ENCODE peak calls at places on chromosomes 4 and X, in four cellular contexts. Y is HL-60, H is spleen, G is HCT116. C is an unnamed sample.

GRCh38 chrX:66680451-66680850 is 41.6 kb upstream of the EDA2R start:
- DNase-seq in Y (no peak), H (no peak), G (no peak), C (no peak)

GRCh38 chr4:111959202-111959601 is 186.1 kb upstream of the FAM241A start:
- DNase-seq in Y (peak), H (no peak), G (peak), C (no peak)

GRCh38 chr4:7206385-7206784 is 14.0 kb downstream of the SORCS2 start:
- DNase-seq in Y (no peak), H (no peak), G (no peak), C (no peak)

GRCh38 chr4:19214591-19214990 is 1037.1 kb upstream of the SLIT2 start:
- DNase-seq in Y (no peak), H (no peak), G (no peak), C (no peak)

GRCh38 chr4:79087091-79087490 is 147.9 kb upstream of the PAQR3 start:
- DNase-seq in Y (no peak), H (no peak), G (no peak), C (no peak)

GRCh38 chrX:17226736-17227135 is 148.3 kb upstream of the NHS start:
- DNase-seq in Y (no peak), H (no peak), G (no peak), C (no peak)

GRCh38 chrX:38717871-38718270 is 83.4 kb upstream of the MID1IP1 start:
- DNase-seq in Y (peak), H (no peak), G (peak), C (no peak)

GRCh38 chr4:33494150-33494549 is 2750.2 kb downstream of the ARAP2 start:
- DNase-seq in Y (no peak), H (no peak), G (no peak), C (no peak)

GRCh38 chr4:9971711-9972110 is 49.6 kb downstream of the SLC2A9 start:
- DNase-seq in Y (no peak), H (no peak), G (no peak), C (no peak)

GRCh38 chr4:155972098-155972497 is 18.4 kb upstream of the CTSO start:
- DNase-seq in Y (no peak), H (no peak), G (peak), C (no peak)

GRCh38 chrX:40207626-40208025 is 109.9 kb upstream of the BCOR start:
- DNase-seq in Y (peak), H (no peak), G (no peak), C (no peak)

GRCh38 chr4:164320847-164321246 is 433.1 kb upstream of the SMIM31 start:
- DNase-seq in Y (no peak), H (no peak), G (no peak), C (no peak)

GRCh38 chr4:16505726-16506125 is 279.5 kb upstream of the TAPT1 start:
- DNase-seq in Y (no peak), H (no peak), G (no peak), C (no peak)

GRCh38 chr4:102440498-102440897 is 60.7 kb upstream of the NFKB1 start:
- DNase-seq in Y (no peak), H (no peak), G (no peak), C (no peak)

GRCh38 chr4:141797966-141798365 is 161.6 kb downstream of the IL15 start:
- DNase-seq in Y (no peak), H (no peak), G (no peak), C (no peak)

GRCh38 chr4:59537231-59537886 is 1662.8 kb upstream of the ADGRL3 start:
- DNase-seq in Y (no peak), H (no peak), G (no peak), C (no peak)

GRCh38 chr4:40227284-40227683 is 30.5 kb downstream of the RHOH start:
- DNase-seq in Y (no peak), H (no peak), G (no peak), C (no peak)

GRCh38 chrX:43731086-43731485 is 75.0 kb downstream of the MAOA start:
- DNase-seq in Y (no peak), H (no peak), G (no peak), C (no peak)

GRCh38 chr4:123396294-123397275 is at the start of gene SPRY1:
- DNase-seq in Y (peak), H (peak), G (peak), C (peak)

GRCh38 chr4:42152507-42153504 is at the start of gene BEND4:
- DNase-seq in Y (no peak), H (no peak), G (no peak), C (peak)

GRCh38 chr4:162164881-162165528 is 1.2 kb upstream of the FSTL5 start:
- DNase-seq in Y (no peak), H (no peak), G (no peak), C (no peak)

GRCh38 chrX:48475295-48475694 is 704 bp upstream of the FTSJ1 start:
- DNase-seq in Y (no peak), H (no peak), G (no peak), C (no peak)

GRCh38 chr4:166153539-166153938 is 280.5 kb downstream of the TLL1 start:
- DNase-seq in Y (no peak), H (no peak), G (no peak), C (no peak)

GRCh38 chrX:12162420-12162819 is 24.1 kb downstream of the FRMPD4 start:
- DNase-seq in Y (no peak), H (no peak), G (no peak), C (no peak)

GRCh38 chr4:79064806-79065205 is 125.6 kb upstream of the PAQR3 start:
- DNase-seq in Y (no peak), H (no peak), G (no peak), C (no peak)

GRCh38 chr4:1216869-1217294 is 32.0 kb downstream of the CTBP1 start:
- DNase-seq in Y (peak), H (peak), G (no peak), C (peak)

GRCh38 chr4:73810191-73810590 is 26.3 kb upstream of the CXCL6 start:
- DNase-seq in Y (no peak), H (no peak), G (no peak), C (no peak)

GRCh38 chrX:23434356-23434884 is 99.8 kb downstream of the PTCHD1 start:
- DNase-seq in Y (no peak), H (no peak), G (no peak), C (peak)

DNA sequence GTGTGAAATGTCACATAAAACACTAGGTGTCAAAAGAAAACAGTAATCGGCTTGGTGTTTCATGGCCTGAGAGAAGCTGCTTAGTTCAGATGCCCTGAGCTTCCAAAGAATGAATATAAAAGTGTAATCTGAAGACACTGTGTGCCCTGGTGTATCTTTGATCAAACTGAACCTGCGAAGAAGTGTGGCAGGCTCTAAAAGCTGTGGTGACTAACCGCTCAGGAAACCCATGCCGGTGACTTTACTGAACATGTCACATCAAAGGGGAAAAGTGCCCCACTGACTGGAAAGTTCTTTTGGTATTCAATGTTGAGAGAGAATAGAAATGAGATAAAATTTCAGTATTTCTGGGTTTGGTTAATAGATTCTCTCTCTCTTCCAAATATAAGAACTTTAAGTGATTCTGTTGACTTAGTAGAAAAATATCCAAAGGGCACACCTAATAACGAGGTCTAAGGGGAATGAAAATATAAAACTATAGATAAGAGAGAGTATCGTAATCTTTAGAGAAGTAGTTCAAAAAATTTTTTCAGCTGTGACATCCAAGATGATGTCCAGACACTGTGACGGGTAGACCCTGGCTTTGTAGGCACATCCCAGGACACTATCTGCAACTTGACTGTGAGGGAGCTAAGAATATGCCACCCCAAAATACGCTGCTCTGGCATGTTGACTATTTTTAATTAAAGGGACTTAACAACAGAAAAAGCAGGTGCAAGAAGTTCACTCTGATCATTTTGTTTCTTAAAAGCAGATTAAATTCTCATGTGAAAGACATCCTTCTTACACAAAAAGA is 89.3 kb downstream of the CLCN4 start:
- DNase-seq in Y (no peak), H (no peak), G (no peak), C (no peak)
- TF ChIP-seq POLR2AphosphoS5 in Y (no peak), H (no peak), G (no peak), C (no peak)

GRCh38 chrX:129961180-129962083 is 21.0 kb upstream of the BCORL1 start:
- DNase-seq in Y (no peak), H (peak), G (peak), C (peak)
- TF ChIP-seq POLR2AphosphoS5 in Y (peak), H (peak), G (peak), C (peak)

DNA sequence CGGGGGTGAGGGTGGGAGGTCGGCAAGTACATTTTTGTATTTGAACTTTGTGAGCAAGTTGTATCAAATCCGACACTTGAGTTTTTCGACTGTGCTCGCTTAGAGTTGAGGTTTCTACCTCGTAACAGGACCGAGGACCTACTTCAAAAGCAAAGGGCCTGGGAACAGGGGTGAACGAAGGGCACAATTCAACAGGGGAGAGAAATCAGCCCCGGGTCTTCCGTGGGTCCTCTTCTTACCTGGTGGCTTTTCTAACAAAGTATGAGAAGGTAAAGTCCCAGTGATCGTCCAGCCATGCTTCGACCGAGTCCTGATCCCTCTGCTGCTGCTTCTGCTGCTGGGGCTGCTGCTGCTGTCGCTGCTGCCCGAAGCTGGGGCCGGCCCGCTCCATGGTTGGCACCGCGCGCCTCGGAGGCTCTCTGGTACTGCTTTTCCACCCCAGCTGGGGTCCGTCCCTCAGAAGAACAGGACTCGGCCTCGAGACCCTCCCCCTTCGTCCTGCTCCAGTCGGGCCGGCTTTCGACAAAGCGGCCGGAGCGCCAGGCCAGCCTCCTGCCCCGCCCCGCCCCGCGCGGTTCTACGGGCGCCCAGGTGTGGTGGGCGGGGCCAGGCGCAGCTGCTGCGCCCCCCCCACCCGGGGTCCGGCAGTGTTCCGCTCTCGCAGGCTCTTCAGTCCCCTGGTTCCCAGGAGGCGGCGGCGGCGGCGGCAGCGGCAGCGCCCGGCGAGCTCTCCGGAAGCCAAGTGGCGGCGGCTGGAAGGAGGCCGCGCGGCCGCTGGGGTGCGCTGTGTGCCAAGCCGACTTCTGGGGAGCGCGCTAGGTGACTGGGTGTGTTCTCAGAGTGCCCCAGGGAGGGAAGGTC is at the start of gene PDE5A:
- DNase-seq in Y (peak), H (peak), G (peak), C (peak)
- TF ChIP-seq POLR2AphosphoS5 in Y (no peak), H (peak), G (peak), C (peak)

DNA sequence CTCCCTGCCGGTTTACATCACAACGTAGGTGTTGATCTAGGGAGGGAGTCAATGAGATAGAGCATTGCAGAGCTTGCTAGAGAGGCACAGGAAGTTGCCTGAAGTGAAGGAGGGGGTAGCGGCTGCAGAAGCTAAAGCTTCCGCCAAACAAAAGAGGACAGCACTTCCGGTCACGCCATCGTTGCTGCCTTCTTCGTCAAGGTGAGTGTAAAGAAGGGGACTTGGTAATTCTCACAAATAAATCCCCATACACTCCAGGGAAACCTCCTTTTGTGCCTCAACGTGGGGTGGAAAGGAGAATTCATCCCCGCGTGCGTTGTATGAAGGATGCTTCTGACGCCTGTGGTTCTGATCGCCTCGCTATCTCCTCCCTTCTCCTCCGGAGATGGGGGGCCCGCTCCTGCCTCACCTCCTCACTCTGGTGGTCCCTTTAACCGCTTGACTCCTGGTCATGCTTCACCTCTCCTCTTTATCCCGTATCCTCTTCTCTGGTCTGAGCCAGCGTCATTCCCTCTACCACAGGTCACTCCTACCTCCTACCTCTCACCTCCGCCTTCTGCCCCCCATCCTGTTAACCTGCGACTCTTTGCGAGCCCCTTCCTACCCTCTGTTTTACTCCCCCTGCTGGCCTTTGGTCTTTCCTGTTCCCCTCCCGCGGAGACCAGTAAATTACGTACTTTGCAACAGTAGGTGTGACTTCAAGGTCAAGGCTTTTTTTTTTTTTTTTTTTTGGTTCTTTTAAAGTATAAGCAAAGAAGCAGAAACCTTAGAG is 59.9 kb downstream of the GSPT2 start:
- DNase-seq in Y (peak), H (peak), G (peak), C (peak)
- TF ChIP-seq POLR2AphosphoS5 in Y (no peak), H (peak), G (peak), C (no peak)

GRCh38 chr4:173534439-173534838 is 4.4 kb upstream of the HAND2 start:
- DNase-seq in Y (no peak), H (no peak), G (no peak), C (no peak)
- TF ChIP-seq POLR2AphosphoS5 in Y (no peak), H (no peak), G (no peak), C (no peak)

GRCh38 chr4:145782756-145783155 is 102.8 kb downstream of the C4orf51 start:
- DNase-seq in Y (no peak), H (no peak), G (no peak), C (no peak)

GRCh38 chr4:145786261-145786660 is 106.3 kb downstream of the C4orf51 start:
- DNase-seq in Y (no peak), H (no peak), G (no peak), C (no peak)

GRCh38 chr4:145784036-145784435 is 104.1 kb downstream of the C4orf51 start:
- DNase-seq in Y (no peak), H (no peak), G (no peak), C (no peak)

GRCh38 chr4:145786830-145787229 is 106.9 kb downstream of the C4orf51 start:
- DNase-seq in Y (no peak), H (no peak), G (no peak), C (no peak)

GRCh38 chr4:145785391-145786008 is 105.6 kb downstream of the C4orf51 start:
- DNase-seq in Y (no peak), H (no peak), G (no peak), C (no peak)
- TF ChIP-seq POLR2AphosphoS5 in Y (no peak), H (no peak), G (no peak), C (no peak)

GRCh38 chr4:173515458-173515857 is 14.6 kb downstream of the HAND2 start:
- DNase-seq in Y (no peak), H (no peak), G (no peak), C (no peak)

GRCh38 chr4:173516621-173517612 is 13.1 kb downstream of the HAND2 start:
- DNase-seq in Y (no peak), H (no peak), G (no peak), C (no peak)

GRCh38 chr4:173519130-173520101 is 10.6 kb downstream of the HAND2 start:
- DNase-seq in Y (no peak), H (peak), G (no peak), C (no peak)

GRCh38 chr4:173518419-173519102 is 11.5 kb downstream of the HAND2 start:
- DNase-seq in Y (no peak), H (no peak), G (no peak), C (no peak)

GRCh38 chr4:173517781-173518371 is 12.2 kb downstream of the HAND2 start:
- DNase-seq in Y (no peak), H (no peak), G (no peak), C (peak)
- TF ChIP-seq POLR2AphosphoS5 in Y (no peak), H (no peak), G (no peak), C (no peak)

GRCh38 chr4:38660838-38661237 is 3.2 kb upstream of the KLF3 start:
- DNase-seq in Y (no peak), H (no peak), G (no peak), C (no peak)

GRCh38 chr4:38664704-38665401 is 854 bp downstream of the KLF3 start:
- DNase-seq in Y (no peak), H (peak), G (no peak), C (peak)

GRCh38 chr4:38661371-38661770 is 2.6 kb upstream of the KLF3 start:
- DNase-seq in Y (no peak), H (no peak), G (no peak), C (no peak)

GRCh38 chr4:38663801-38664703 is at the start of gene KLF3:
- DNase-seq in Y (peak), H (peak), G (peak), C (peak)

GRCh38 chr4:38663021-38663800 is 788 bp upstream of the KLF3 start:
- DNase-seq in Y (no peak), H (no peak), G (no peak), C (no peak)
- TF ChIP-seq POLR2AphosphoS5 in Y (no peak), H (peak), G (peak), C (peak)

GRCh38 chr4:76610751-76611150 is 175.7 kb downstream of the SHROOM3 start:
- DNase-seq in Y (no peak), H (no peak), G (no peak), C (no peak)

GRCh38 chr4:76605099-76605563 is 170.1 kb downstream of the SHROOM3 start:
- DNase-seq in Y (no peak), H (no peak), G (no peak), C (no peak)

GRCh38 chr4:76606662-76607265 is 171.7 kb downstream of the SHROOM3 start:
- DNase-seq in Y (no peak), H (no peak), G (no peak), C (no peak)

GRCh38 chr4:76607846-76608245 is 172.8 kb downstream of the SHROOM3 start:
- DNase-seq in Y (no peak), H (no peak), G (no peak), C (no peak)

DNA sequence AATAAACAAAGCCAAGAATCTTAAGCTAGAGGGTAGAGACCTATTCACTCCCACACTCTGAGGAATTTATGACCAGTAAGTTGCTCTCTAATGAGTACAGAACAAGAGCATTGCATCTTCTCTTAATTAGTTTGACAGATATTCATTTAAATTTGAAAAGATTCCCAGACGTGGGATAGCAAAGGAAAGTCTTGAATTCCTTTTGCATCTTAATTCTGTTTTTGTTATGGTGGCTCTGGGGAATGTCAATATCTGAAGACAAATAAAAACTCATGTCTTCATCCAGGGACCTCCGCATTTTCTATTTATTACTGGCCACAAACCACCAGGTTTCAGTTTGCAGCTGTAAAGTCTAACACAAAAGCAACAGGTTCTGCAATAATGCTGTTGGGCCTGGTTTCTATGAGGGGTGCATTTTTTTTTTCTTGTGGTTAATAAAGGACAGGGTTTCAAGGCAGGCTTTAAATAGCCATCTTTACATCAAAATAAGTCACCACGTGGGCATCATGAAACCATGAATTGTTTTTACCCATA is 172.3 kb downstream of the SHROOM3 start:
- DNase-seq in Y (no peak), H (no peak), G (no peak), C (no peak)
- TF ChIP-seq POLR2AphosphoS5 in Y (no peak), H (no peak), G (no peak), C (no peak)